ENCODE peak calls at places on chromosomes 16 and 17, in eight cellular contexts. F, C, O, H, D, L, R and X are unnamed samples.
A peak's percentile ranks its signal among the peaks of the same experiment; 100 is the strongest.

GRCh38 chr16:22849517-22849916 is 35.6 kb downstream of the HS3ST2 start:
- DNase-seq in F (no peak), C (no peak), O (no peak), H (no peak), D (no peak), L (no peak), R (no peak), X (no peak)

GRCh38 chr17:33012522-33013033 is 20.9 kb downstream of the SPACA3 start:
- DNase-seq in F (peak; percentile 79), C (no peak), O (no peak), H (no peak), D (no peak), L (no peak), R (no peak), X (no peak)

GRCh38 chr17:45225051-45225700 is 3.5 kb downstream of the FMNL1 start:
- DNase-seq in F (no peak), C (no peak), O (no peak), H (peak; percentile 58), D (no peak), L (no peak), R (no peak), X (no peak)

GRCh38 chr17:39001703-39002637 is 34.8 kb upstream of the FBXO47 start:
- DNase-seq in F (no peak), C (peak; percentile 46), O (no peak), H (peak; percentile 61), D (no peak), L (no peak), R (no peak), X (no peak)

GRCh38 chr17:13230350-13230900 is 212.6 kb upstream of the ELAC2 start:
- DNase-seq in F (no peak), C (no peak), O (no peak), H (no peak), D (no peak), L (no peak), R (no peak), X (no peak)

GRCh38 chr17:50064253-50064991 is 8.5 kb downstream of the ITGA3 start:
- DNase-seq in F (peak; percentile 94), C (peak; percentile 50), O (peak; percentile 64), H (no peak), D (no peak), L (peak; percentile 86), R (no peak), X (peak; percentile 87)

GRCh38 chr16:66324785-66325184 is 41.7 kb upstream of the CDH5 start:
- DNase-seq in F (peak; percentile 64), C (peak; percentile 72), O (peak; percentile 79), H (no peak), D (no peak), L (peak; percentile 21), R (peak; percentile 23), X (no peak)

GRCh38 chr16:23316634-23317265 is 14.6 kb downstream of the SCNN1B start:
- DNase-seq in F (no peak), C (no peak), O (no peak), H (no peak), D (no peak), L (no peak), R (no peak), X (no peak)

GRCh38 chr17:40333781-40334453 is 24.9 kb downstream of the RARA start:
- DNase-seq in F (no peak), C (no peak), O (no peak), H (peak; percentile 97), D (no peak), L (no peak), R (no peak), X (no peak)

GRCh38 chr17:47675380-47676198 is 18.4 kb upstream of the TBKBP1 start:
- DNase-seq in F (no peak), C (no peak), O (no peak), H (no peak), D (no peak), L (no peak), R (no peak), X (no peak)

GRCh38 chr16:77564791-77565390 is 130.1 kb upstream of the ADAMTS18 start:
- DNase-seq in F (no peak), C (no peak), O (no peak), H (no peak), D (no peak), L (no peak), R (no peak), X (no peak)

GRCh38 chr17:76538941-76539340 is 903 bp upstream of the PRCD start:
- DNase-seq in F (no peak), C (no peak), O (no peak), H (no peak), D (no peak), L (no peak), R (no peak), X (no peak)

GRCh38 chr17:46977348-46977747 is 1.7 kb downstream of the RPRML start:
- DNase-seq in F (peak; percentile 73), C (peak; percentile 97), O (peak; percentile 51), H (no peak), D (no peak), L (no peak), R (peak; percentile 54), X (no peak)

GRCh38 chr16:71727545-71728324 is 3.2 kb upstream of the PHLPP2 start:
- DNase-seq in F (no peak), C (no peak), O (no peak), H (no peak), D (no peak), L (no peak), R (no peak), X (no peak)

GRCh38 chr17:29096094-29096493 is 53.2 kb downstream of the PIPOX start:
- DNase-seq in F (no peak), C (no peak), O (no peak), H (no peak), D (no peak), L (no peak), R (no peak), X (no peak)

GRCh38 chr16:50509521-50510341 is 38.5 kb upstream of the NKD1 start:
- DNase-seq in F (no peak), C (peak; percentile 85), O (peak; percentile 47), H (no peak), D (no peak), L (peak; percentile 40), R (peak; percentile 50), X (peak; percentile 22)

GRCh38 chr17:15886804-15887203 is 58.1 kb upstream of the ADORA2B start:
- DNase-seq in F (no peak), C (no peak), O (no peak), H (no peak), D (no peak), L (no peak), R (no peak), X (no peak)

GRCh38 chr17:66727634-66728570 is 107.0 kb upstream of the CACNG5 start:
- DNase-seq in F (peak; percentile 72), C (peak; percentile 88), O (peak; percentile 87), H (peak; percentile 18), D (no peak), L (peak; percentile 34), R (peak; percentile 47), X (peak; percentile 20)

GRCh38 chr16:53984936-53985335 is 281.0 kb downstream of the FTO start:
- DNase-seq in F (no peak), C (no peak), O (no peak), H (no peak), D (no peak), L (no peak), R (no peak), X (no peak)

GRCh38 chr17:57257911-57258885 is 1.9 kb downstream of the MSI2 start:
- DNase-seq in F (no peak), C (peak; percentile 65), O (no peak), H (no peak), D (no peak), L (no peak), R (peak; percentile 39), X (no peak)

GRCh38 chr17:45299311-45299710 is 17.5 kb downstream of the MAP3K14 start:
- DNase-seq in F (no peak), C (no peak), O (peak; percentile 65), H (peak; percentile 52), D (no peak), L (no peak), R (no peak), X (no peak)

GRCh38 chr17:77148959-77149510 is 8.3 kb downstream of the SEC14L1 start:
- DNase-seq in F (no peak), C (no peak), O (no peak), H (no peak), D (no peak), L (no peak), R (no peak), X (no peak)

GRCh38 chr17:67717624-67718324 is at the start of gene NOL11:
- DNase-seq in F (peak; percentile 97), C (peak; percentile 99), O (peak; percentile 99), H (peak; percentile 98), D (peak; percentile 97), L (peak; percentile 99), R (peak; percentile 98), X (peak; percentile 88)

GRCh38 chr17:4735825-4736651 is 3.6 kb upstream of the ZMYND15 start:
- DNase-seq in F (no peak), C (no peak), O (no peak), H (peak; percentile 63), D (no peak), L (no peak), R (no peak), X (no peak)

GRCh38 chr16:3027983-3028715 is 4.3 kb downstream of the THOC6 start:
- DNase-seq in F (peak; percentile 79), C (peak; percentile 92), O (peak; percentile 95), H (peak; percentile 79), D (peak; percentile 23), L (peak; percentile 62), R (peak; percentile 65), X (peak; percentile 32)
- TF ChIP-seq REST in F (no peak), C (no peak), O (no peak), H (no peak), D (no peak), L (no peak), R (no peak), X (peak; percentile 49)

GRCh38 chr17:41563607-41564006 is 8.3 kb downstream of the KRT9 start:
- DNase-seq in F (no peak), C (no peak), O (no peak), H (no peak), D (no peak), L (no peak), R (no peak), X (no peak)

GRCh38 chr17:41565338-41565737 is 6.5 kb downstream of the KRT9 start:
- DNase-seq in F (no peak), C (no peak), O (no peak), H (no peak), D (no peak), L (no peak), R (no peak), X (no peak)

GRCh38 chr17:41571561-41572434 is at the start of gene KRT9:
- DNase-seq in F (no peak), C (no peak), O (no peak), H (no peak), D (no peak), L (no peak), R (no peak), X (no peak)

GRCh38 chr17:41567317-41567716 is 4.5 kb downstream of the KRT9 start:
- DNase-seq in F (no peak), C (no peak), O (no peak), H (peak; percentile 41), D (no peak), L (no peak), R (no peak), X (no peak)
- TF ChIP-seq REST in F (no peak), C (no peak), O (no peak), H (no peak), D (no peak), L (no peak), R (no peak), X (no peak)

GRCh38 chr17:42774066-42774750 is 959 bp downstream of the VPS25 start:
- DNase-seq in F (no peak), C (no peak), O (no peak), H (no peak), D (no peak), L (no peak), R (peak; percentile 49), X (no peak)
- TF ChIP-seq REST in F (no peak), C (no peak), O (no peak), H (no peak), D (no peak), L (no peak), R (no peak), X (no peak)

GRCh38 chr17:41873559-41874292 is 8.5 kb upstream of the KLHL11 start:
- DNase-seq in F (no peak), C (no peak), O (no peak), H (no peak), D (no peak), L (no peak), R (no peak), X (no peak)
- TF ChIP-seq REST in F (no peak), C (no peak), O (no peak), H (no peak), D (no peak), L (no peak), R (no peak), X (no peak)